ENCODE peak calls at places on chromosome 4, in seven cellular contexts. Z, N, S, I, U, G and V are unnamed samples.

GRCh38 chr4:126710935-126711334 is 921.8 kb upstream of the INTU start:
- DNase-seq in Z (no peak), N (no peak), S (no peak), I (no peak), U (no peak), G (no peak), V (no peak)

GRCh38 chr4:169724251-169724650 is 33.5 kb downstream of the HPF1 start:
- DNase-seq in Z (peak; percentile 11), N (no peak), S (peak; percentile 52), I (no peak), U (no peak), G (no peak), V (no peak)

GRCh38 chr4:8874003-8874895 is 2.6 kb upstream of the HMX1 start:
- DNase-seq in Z (no peak), N (no peak), S (no peak), I (no peak), U (no peak), G (no peak), V (no peak)

GRCh38 chr4:184503869-184504300 is 29.5 kb upstream of the IRF2 start:
- DNase-seq in Z (no peak), N (no peak), S (peak; percentile 20), I (no peak), U (no peak), G (no peak), V (no peak)

GRCh38 chr4:48290146-48290772 is 20.6 kb upstream of the TEC start:
- DNase-seq in Z (peak; percentile 18), N (no peak), S (no peak), I (no peak), U (peak; percentile 16), G (peak; percentile 33), V (no peak)

GRCh38 chr4:56148428-56148827 is 199.7 kb downstream of the CEP135 start:
- DNase-seq in Z (peak; percentile 49), N (no peak), S (no peak), I (no peak), U (no peak), G (no peak), V (no peak)

GRCh38 chr4:112504807-112505206 is 11.2 kb downstream of the NEUROG2 start:
- DNase-seq in Z (no peak), N (no peak), S (no peak), I (no peak), U (no peak), G (no peak), V (no peak)

GRCh38 chr4:185541251-185541671 is 6.0 kb upstream of the PDLIM3 start:
- DNase-seq in Z (peak; percentile 66), N (peak; percentile 70), S (no peak), I (peak; percentile 42), U (no peak), G (no peak), V (no peak)

GRCh38 chr4:185587444-185588161 is 52.3 kb upstream of the PDLIM3 start:
- DNase-seq in Z (peak; percentile 53), N (no peak), S (peak; percentile 68), I (no peak), U (no peak), G (no peak), V (peak; percentile 32)

GRCh38 chr4:31422006-31422405 is 701.8 kb downstream of the PCDH7 start:
- DNase-seq in Z (no peak), N (no peak), S (no peak), I (no peak), U (no peak), G (no peak), V (no peak)

GRCh38 chr4:74096265-74096980 is 2.6 kb downstream of the CXCL2 start:
- DNase-seq in Z (peak; percentile 30), N (no peak), S (no peak), I (no peak), U (peak; percentile 24), G (peak; percentile 39), V (no peak)

GRCh38 chr4:87746001-87746400 is 53.4 kb upstream of the IBSP start:
- DNase-seq in Z (no peak), N (no peak), S (no peak), I (no peak), U (no peak), G (no peak), V (no peak)

GRCh38 chr4:173130671-173131070 is 37.9 kb upstream of the GALNT7 start:
- DNase-seq in Z (no peak), N (no peak), S (no peak), I (no peak), U (no peak), G (no peak), V (no peak)

GRCh38 chr4:133921280-133922195 is 280.1 kb downstream of the PABPC4L start:
- DNase-seq in Z (peak; percentile 58), N (no peak), S (peak; percentile 34), I (no peak), U (peak; percentile 23), G (no peak), V (no peak)

GRCh38 chr4:163598489-163598888 is 104.0 kb downstream of the TMA16 start:
- DNase-seq in Z (no peak), N (no peak), S (no peak), I (no peak), U (no peak), G (no peak), V (no peak)

GRCh38 chr4:69907151-69907550 is 23.7 kb upstream of the CSN1S1 start:
- DNase-seq in Z (peak; percentile 45), N (no peak), S (peak; percentile 33), I (no peak), U (no peak), G (no peak), V (no peak)

GRCh38 chr4:83535945-83536648 is at the start of gene GPAT3:
- DNase-seq in Z (peak; percentile 60), N (peak; percentile 74), S (peak; percentile 45), I (peak; percentile 88), U (peak; percentile 84), G (peak; percentile 89), V (peak; percentile 42)

GRCh38 chr4:183702492-183702891 is 43.4 kb downstream of the TRAPPC11 start:
- DNase-seq in Z (no peak), N (no peak), S (no peak), I (no peak), U (no peak), G (no peak), V (no peak)

GRCh38 chr4:6967846-6968340 is 58.3 kb downstream of the TBC1D14 start:
- DNase-seq in Z (no peak), N (no peak), S (no peak), I (no peak), U (no peak), G (no peak), V (no peak)

GRCh38 chr4:106898621-106899230 is 137.4 kb downstream of the DKK2 start:
- DNase-seq in Z (peak; percentile 67), N (no peak), S (peak; percentile 53), I (peak; percentile 29), U (peak; percentile 84), G (no peak), V (no peak)

GRCh38 chr4:146514651-146515379 is 6.9 kb downstream of the SLC10A7 start:
- DNase-seq in Z (no peak), N (no peak), S (no peak), I (no peak), U (no peak), G (no peak), V (no peak)
- H3K27ac ChIP-seq in Z (no peak overlapping the region), N (no peak overlapping the region), S (no peak overlapping the region), I (no peak overlapping the region), U (no peak overlapping the region), G (no peak overlapping the region), V (no peak overlapping the region)

GRCh38 chr4:85708468-85708867 is 233.5 kb downstream of the ARHGAP24 start:
- DNase-seq in Z (no peak), N (no peak), S (no peak), I (no peak), U (no peak), G (no peak), V (no peak)
- TF ChIP-seq CTCF in Z (no peak), N (no peak), S (no peak), I (no peak), U (no peak), G (no peak), V (no peak)

GRCh38 chr4:181949704-181950312 is 293.4 kb upstream of the TENM3 start:
- DNase-seq in Z (no peak), N (no peak), S (no peak), I (no peak), U (no peak), G (no peak), V (no peak)
- H3K27ac ChIP-seq in Z (no peak overlapping the region), N (no peak overlapping the region), S (no peak overlapping the region), I (no peak overlapping the region), U (no peak overlapping the region), G (no peak overlapping the region), V (no peak overlapping the region)

DNA sequence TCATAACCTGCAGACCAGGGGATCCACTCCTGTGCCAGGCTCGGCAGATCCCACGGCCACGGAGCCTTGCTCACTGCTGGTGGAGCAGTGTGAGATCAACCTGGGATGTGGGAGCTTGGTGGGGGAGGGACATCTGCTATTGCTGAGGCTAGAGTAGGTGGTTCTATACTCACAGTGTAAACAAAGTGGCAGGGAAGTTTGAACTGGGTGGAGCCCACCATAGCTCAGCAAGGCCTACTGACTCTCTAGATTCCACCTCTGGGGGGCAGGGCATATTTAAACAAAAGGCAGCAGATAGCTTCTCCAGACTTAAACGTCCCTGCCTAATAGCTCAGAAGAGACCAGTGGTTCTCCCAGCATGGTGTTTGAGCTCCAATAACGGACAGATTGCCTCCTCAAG is 54.7 kb upstream of the EPHA5 start:
- DNase-seq in Z (no peak), N (no peak), S (no peak), I (no peak), U (no peak), G (no peak), V (no peak)
- TF ChIP-seq CTCF in Z (no peak), N (no peak), S (no peak), I (no peak), U (no peak), G (no peak), V (no peak)